ENCODE peak calls at places on chromosomes 16 and 17, in ten cellular contexts. R is left lung, W is GF-D8, B is fibroblast of mammary gland, P is GM12891, S is OCI-M1, M is substantia nigra, T is H7, L is HS-27A, C is T follicular helper cell. Z is an unnamed sample.
A peak's percentile ranks its signal among the peaks of the same experiment; 100 is the strongest.

GRCh38 chr17:42288985-42289862 is 926 bp downstream of the STAT5A start:
- DNase-seq in C (no peak), M (no peak), B (no peak), W (peak; percentile 8), R (peak; percentile 55), S (peak; percentile 75), L (no peak), T (peak; percentile 86), P (peak; percentile 52), Z (peak; percentile 29)

GRCh38 chr16:8867483-8868271 is 1.1 kb downstream of the CARHSP1 start:
- DNase-seq in B (no peak), T (peak; percentile 75), S (peak; percentile 62), P (no peak), R (peak; percentile 56), M (peak; percentile 33), C (no peak), W (no peak), L (no peak), Z (peak; percentile 15)

GRCh38 chr16:88368036-88368435 is 14.7 kb upstream of the ZNF469 start:
- DNase-seq in W (no peak), M (no peak), T (no peak), P (no peak), C (no peak), R (no peak), B (no peak), L (no peak), S (no peak), Z (no peak)

GRCh38 chr16:85296859-85297698 is 184.8 kb upstream of the CIBAR2 start:
- DNase-seq in M (peak; percentile 47), L (no peak), B (peak; percentile 24), W (no peak), T (peak; percentile 90), R (no peak), S (peak; percentile 56), P (peak; percentile 63), C (peak; percentile 35), Z (peak; percentile 36)

GRCh38 chr16:72739577-72739976 is 308.4 kb downstream of the ZFHX3 start:
- DNase-seq in W (no peak), B (peak; percentile 14), P (no peak), T (no peak), C (no peak), L (peak; percentile 36), S (no peak), M (no peak), R (no peak), Z (no peak)

GRCh38 chr16:54241525-54241924 is 45.1 kb downstream of the IRX3 start:
- DNase-seq in S (no peak), P (no peak), M (no peak), W (no peak), B (no peak), T (no peak), L (no peak), C (no peak), R (no peak), Z (no peak)

GRCh38 chr17:76996741-76997694 is 128.8 kb downstream of the MGAT5B start:
- DNase-seq in M (no peak), B (no peak), W (no peak), S (no peak), L (no peak), R (no peak), T (no peak), P (no peak), C (no peak), Z (no peak)

GRCh38 chr17:21376835-21377690 is 906 bp downstream of the KCNJ12 start:
- DNase-seq in T (peak; percentile 86), R (no peak), B (peak; percentile 24), W (no peak), L (no peak), C (no peak), P (no peak), M (no peak), S (no peak), Z (no peak)

GRCh38 chr16:79768594-79768993 is 168.1 kb upstream of the MAF start:
- DNase-seq in S (no peak), T (no peak), C (no peak), M (no peak), P (no peak), B (no peak), W (no peak), R (no peak), L (no peak), Z (no peak)

GRCh38 chr17:27226611-27227234 is 67.2 kb upstream of the WSB1 start:
- DNase-seq in R (no peak), B (peak; percentile 81), L (no peak), S (no peak), T (no peak), C (no peak), W (no peak), M (no peak), P (no peak), Z (no peak)

GRCh38 chr16:89142474-89143197 is 28.9 kb upstream of the CDH15 start:
- DNase-seq in S (no peak), L (no peak), P (no peak), C (no peak), R (no peak), T (no peak), M (no peak), W (no peak), B (peak; percentile 15), Z (no peak)

GRCh38 chr17:56665864-56666263 is 72.4 kb downstream of the NOG start:
- DNase-seq in W (no peak), R (no peak), L (no peak), S (no peak), C (no peak), B (no peak), M (no peak), T (no peak), P (no peak), Z (no peak)

GRCh38 chr17:16001498-16001897 is 1.9 kb downstream of the TTC19 start:
- DNase-seq in P (no peak), S (no peak), B (peak; percentile 28), T (no peak), M (no peak), L (no peak), R (no peak), W (no peak), C (no peak), Z (no peak)

GRCh38 chr16:49875812-49876715 is 20.2 kb upstream of the ZNF423 start:
- DNase-seq in T (peak; percentile 82), P (no peak), W (no peak), C (no peak), S (no peak), L (no peak), M (no peak), B (no peak), R (no peak), Z (no peak)

GRCh38 chr17:62911106-62911505 is 54.9 kb upstream of the TANC2 start:
- DNase-seq in M (no peak), T (no peak), C (no peak), W (no peak), S (no peak), L (no peak), R (no peak), P (no peak), B (no peak), Z (no peak)

GRCh38 chr16:87457724-87458423 is 35.0 kb downstream of the ZCCHC14 start:
- DNase-seq in M (no peak), S (no peak), R (no peak), T (no peak), L (peak; percentile 89), B (peak; percentile 99), C (no peak), P (no peak), W (no peak), Z (no peak)

GRCh38 chr17:2828396-2829038 is 32.3 kb downstream of the RAP1GAP2 start:
- DNase-seq in W (peak; percentile 2), P (peak; percentile 87), R (peak; percentile 70), M (peak; percentile 60), C (peak; percentile 59), B (peak; percentile 40), L (peak; percentile 9), T (peak; percentile 97), S (peak; percentile 85), Z (peak; percentile 68)

Z was measured in CD4-positive, alpha-beta T cell.